ENCODE peak calls at places on chromosomes 5 and 9, in seven cellular contexts. A is upper lobe of left lung, U is GM23338, M is HCT116, Q is Panc1, G is sigmoid colon, W is transverse colon. P is an unnamed sample. For H3K4me1, the result is how much of the 10 kb centered on the place peaks cover.

GRCh38 chr9:131719262-131719908 is 20.5 kb downstream of the RAPGEF1 start:
- DNase-seq in A (no peak), U (no peak), M (no peak), Q (no peak), G (no peak), W (no peak), P (no peak)

GRCh38 chr9:98821831-98822230 is 14.4 kb downstream of the GALNT12 start:
- DNase-seq in A (no peak), U (no peak), M (no peak), Q (no peak), G (no peak), W (no peak), P (no peak)

GRCh38 chr9:24071736-24072135 is 245.7 kb upstream of the ELAVL2 start:
- DNase-seq in A (no peak), U (no peak), M (no peak), Q (no peak), G (no peak), W (no peak), P (no peak)

GRCh38 chr9:134066923-134067851 is 639 bp downstream of the BRD3 start:
- DNase-seq in A (no peak), U (peak), M (no peak), Q (no peak), G (peak), W (peak), P (no peak)

GRCh38 chr5:6644841-6645240 is 11.6 kb downstream of the SRD5A1 start:
- DNase-seq in A (no peak), U (no peak), M (no peak), Q (no peak), G (no peak), W (no peak), P (no peak)

GRCh38 chr5:179438041-179438441 is 92.8 kb upstream of the ADAMTS2 start:
- DNase-seq in A (no peak), U (no peak), M (no peak), Q (no peak), G (no peak), W (no peak), P (no peak)

GRCh38 chr9:133581553-133582343 is 27.4 kb downstream of the FAM163B start:
- DNase-seq in A (no peak), U (no peak), M (no peak), Q (no peak), G (no peak), W (no peak), P (no peak)

GRCh38 chr5:175795959-175796358 is 75.4 kb upstream of the CPLX2 start:
- DNase-seq in A (no peak), U (no peak), M (no peak), Q (no peak), G (no peak), W (no peak), P (no peak)

GRCh38 chr5:27020965-27021364 is 17.4 kb downstream of the CDH9 start:
- DNase-seq in A (no peak), U (no peak), M (no peak), Q (no peak), G (no peak), W (no peak), P (no peak)

GRCh38 chr9:96122756-96123155 is 179.2 kb downstream of the HSD17B3 start:
- DNase-seq in A (no peak), U (no peak), M (no peak), Q (no peak), G (no peak), W (no peak), P (no peak)

GRCh38 chr5:135458356-135458755 is 6.2 kb upstream of the TIFAB start:
- DNase-seq in A (no peak), U (no peak), M (no peak), Q (no peak), G (no peak), W (no peak), P (no peak)

GRCh38 chr5:38541174-38541724 is 15.2 kb downstream of the LIFR start:
- DNase-seq in A (no peak), U (no peak), M (no peak), Q (no peak), G (no peak), W (no peak), P (no peak)

GRCh38 chr9:98899399-98900056 is 44.2 kb upstream of the COL15A1 start:
- DNase-seq in A (no peak), U (no peak), M (no peak), Q (no peak), G (no peak), W (peak), P (peak)

GRCh38 chr5:128836571-128836970 is 128.7 kb upstream of the SLC27A6 start:
- DNase-seq in A (no peak), U (no peak), M (no peak), Q (no peak), G (no peak), W (no peak), P (no peak)

GRCh38 chr9:14627513-14627912 is 65.7 kb downstream of the ZDHHC21 start:
- DNase-seq in A (no peak), U (no peak), M (no peak), Q (no peak), G (no peak), W (no peak), P (no peak)

GRCh38 chr9:136690841-136691261 is 3.6 kb upstream of the AGPAT2 start:
- DNase-seq in A (peak), U (no peak), M (no peak), Q (no peak), G (peak), W (no peak), P (no peak)

GRCh38 chr9:79360387-79361347 is 211.1 kb upstream of the TLE4 start:
- DNase-seq in A (no peak), U (peak), M (no peak), Q (no peak), G (no peak), W (no peak), P (no peak)

GRCh38 chr5:31824886-31825774 is 186.2 kb downstream of the PDZD2 start:
- DNase-seq in A (peak), U (peak), M (peak), Q (peak), G (peak), W (peak), P (no peak)

GRCh38 chr9:113492343-113493079 is 29.0 kb downstream of the RGS3 start:
- DNase-seq in A (no peak), U (no peak), M (no peak), Q (no peak), G (peak), W (no peak), P (no peak)

GRCh38 chr9:110048976-110049698 is 158.8 kb downstream of the C9orf152 start:
- DNase-seq in A (no peak), U (peak), M (no peak), Q (no peak), G (no peak), W (no peak), P (peak)

GRCh38 chr5:92907914-92908606 is 673.0 kb downstream of the NR2F1-AS1 start:
- DNase-seq in A (no peak), U (no peak), M (no peak), Q (no peak), G (no peak), W (no peak), P (no peak)

GRCh38 chr5:137122075-137122474 is 377.1 kb downstream of the SPOCK1 start:
- DNase-seq in A (no peak), U (no peak), M (no peak), Q (no peak), G (no peak), W (no peak), P (no peak)

GRCh38 chr5:128844354-128844923 is 120.8 kb upstream of the SLC27A6 start:
- DNase-seq in A (no peak), U (peak), M (no peak), Q (no peak), G (no peak), W (no peak), P (no peak)

GRCh38 chr5:115770466-115770865 is 46.0 kb downstream of the CDO1 start:
- DNase-seq in A (no peak), U (peak), M (peak), Q (no peak), G (no peak), W (no peak), P (no peak)

GRCh38 chr9:127216210-127216887 is 48.2 kb upstream of the GARNL3 start:
- DNase-seq in A (peak), U (no peak), M (no peak), Q (no peak), G (no peak), W (no peak), P (no peak)

GRCh38 chr5:60688980-60689379 is 11.0 kb downstream of the DEPDC1B start:
- DNase-seq in A (no peak), U (no peak), M (no peak), Q (no peak), G (no peak), W (no peak), P (no peak)

GRCh38 chr9:93136693-93137092 is 2.6 kb upstream of the NINJ1 start:
- DNase-seq in A (no peak), U (no peak), M (no peak), Q (no peak), G (no peak), W (no peak), P (no peak)

GRCh38 chr9:113475031-113475430 is 11.5 kb downstream of the RGS3 start:
- DNase-seq in A (no peak), U (no peak), M (no peak), Q (no peak), G (peak), W (no peak), P (no peak)

GRCh38 chr5:42390115-42390514 is 33.1 kb upstream of the GHR start:
- DNase-seq in A (no peak), U (no peak), M (no peak), Q (no peak), G (no peak), W (no peak), P (no peak)

GRCh38 chr9:112091805-112092204 is 83.3 kb downstream of the SUSD1 start:
- DNase-seq in A (no peak), U (peak), M (no peak), Q (peak), G (no peak), W (no peak), P (no peak)

GRCh38 chr5:122256388-122256787 is 55.6 kb upstream of the SNCAIP start:
- DNase-seq in A (no peak), U (no peak), M (no peak), Q (no peak), G (no peak), W (no peak), P (no peak)

GRCh38 chr5:103573411-103573810 is 10.8 kb upstream of the NUDT12 start:
- DNase-seq in A (no peak), U (peak), M (no peak), Q (no peak), G (no peak), W (no peak), P (no peak)

GRCh38 chr9:72211047-72211446 is 61.8 kb downstream of the GDA start:
- DNase-seq in A (no peak), U (no peak), M (no peak), Q (no peak), G (no peak), W (no peak), P (no peak)

GRCh38 chr9:21505425-21506179 is 23.5 kb upstream of the IFNE start:
- DNase-seq in A (no peak), U (no peak), M (no peak), Q (no peak), G (no peak), W (no peak), P (no peak)
- TF ChIP-seq POLR2AphosphoS5 in A (no peak), U (no peak), M (peak), Q (peak), G (no peak), W (no peak), P (no peak)

GRCh38 chr5:139382371-139382770 is 726 bp downstream of the SLC23A1 start:
- DNase-seq in A (no peak), U (no peak), M (no peak), Q (no peak), G (no peak), W (peak), P (no peak)

GRCh38 chr5:139378101-139378825 is 4.8 kb downstream of the SLC23A1 start:
- DNase-seq in A (no peak), U (peak), M (no peak), Q (no peak), G (peak), W (peak), P (no peak)

GRCh38 chr5:139378941-139379361 is 4.1 kb downstream of the SLC23A1 start:
- DNase-seq in A (no peak), U (no peak), M (no peak), Q (no peak), G (peak), W (peak), P (no peak)

GRCh38 chr5:139381837-139382361 is 1.2 kb downstream of the SLC23A1 start:
- DNase-seq in A (no peak), U (no peak), M (no peak), Q (no peak), G (peak), W (no peak), P (no peak)

GRCh38 chr5:139379626-139380449 is 3.3 kb downstream of the SLC23A1 start:
- DNase-seq in A (no peak), U (no peak), M (no peak), Q (no peak), G (no peak), W (no peak), P (no peak)
- H3K4me1 ChIP-seq in A (under half), U (under half), M (under half), Q (under half), G (under half), W (under half), P (under half)

DNA sequence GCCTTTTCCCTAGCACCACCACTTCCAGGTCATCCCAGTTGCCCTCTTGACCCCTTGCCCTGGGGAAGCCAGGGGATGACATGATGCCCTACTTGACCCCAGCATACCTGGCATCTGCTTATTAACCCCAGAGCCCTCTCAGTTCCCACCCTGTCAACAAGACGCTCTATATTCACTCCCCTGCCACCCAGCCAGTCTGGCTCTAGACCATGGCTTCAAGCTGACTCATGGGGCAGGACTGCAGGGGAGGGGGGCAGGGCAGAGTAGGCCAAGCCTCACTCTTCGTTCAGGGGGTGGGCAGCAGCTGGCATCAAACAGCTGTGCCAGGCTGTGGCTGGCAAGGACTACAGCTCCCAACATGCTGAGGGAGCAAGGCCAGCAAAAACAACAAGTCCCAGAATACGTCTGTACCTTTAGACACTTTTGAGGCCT is 5.3 kb downstream of the ATOSB start:
- DNase-seq in A (no peak), U (no peak), M (no peak), Q (no peak), G (no peak), W (no peak), P (no peak)
- H3K4me3 ChIP-seq in A (peak), U (peak), M (peak), Q (peak), G (peak), W (peak), P (peak)

DNA sequence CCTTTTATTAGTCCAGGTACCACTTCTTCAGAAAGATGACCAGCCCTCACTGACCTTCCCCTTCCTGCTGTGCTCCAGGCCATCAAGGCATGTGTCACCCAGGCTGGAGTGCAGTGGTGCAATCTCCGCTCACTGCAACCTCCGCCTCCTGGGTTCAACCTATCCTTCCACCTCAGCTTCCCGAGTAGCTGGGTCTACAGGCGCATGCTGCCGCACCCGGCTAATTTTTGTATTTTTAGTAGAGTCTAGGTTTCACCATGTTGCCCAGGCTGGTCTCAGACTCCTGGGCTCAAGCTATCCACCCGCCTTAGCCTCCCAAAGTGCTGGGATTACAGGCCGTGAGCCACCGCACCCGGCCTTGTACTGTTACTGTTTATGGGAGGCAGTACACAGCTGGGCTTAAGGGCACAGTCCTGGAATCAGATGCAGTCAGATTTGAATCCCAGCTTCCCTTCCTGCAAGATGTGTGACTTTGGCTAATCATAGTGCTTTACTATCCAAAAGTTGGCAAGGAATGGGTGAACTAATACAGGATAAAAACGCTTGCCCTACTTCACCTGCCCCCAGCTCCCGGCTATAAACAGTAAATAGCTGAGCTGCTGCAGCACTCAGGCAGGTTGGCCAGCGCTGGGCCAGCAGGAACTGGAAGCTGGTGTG is 483 bp upstream of the EIF4EBP3 start:
- DNase-seq in A (peak), U (no peak), M (no peak), Q (no peak), G (no peak), W (peak), P (peak)
- TF ChIP-seq POLR2AphosphoS5 in A (no peak), U (no peak), M (no peak), Q (no peak), G (no peak), W (no peak), P (no peak)

DNA sequence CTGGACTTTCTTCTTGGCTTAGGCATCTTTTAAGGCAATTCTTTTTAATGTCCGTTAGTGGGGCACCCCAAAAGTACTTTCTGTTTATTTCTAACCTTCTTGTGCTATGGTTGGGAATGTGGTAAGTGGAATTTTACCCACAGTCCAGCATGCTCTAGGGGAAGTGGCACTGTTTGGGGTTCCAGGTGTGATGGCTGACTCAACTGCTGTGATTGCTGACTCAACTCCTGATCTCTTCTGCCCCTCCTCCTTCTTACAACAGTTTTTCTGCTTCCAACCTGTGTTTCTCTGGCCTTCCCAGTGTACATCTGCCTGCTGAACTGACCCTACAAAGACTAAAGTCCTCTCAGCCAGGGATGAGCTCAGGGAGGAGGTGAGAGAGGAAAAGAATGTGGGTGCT is 72.4 kb downstream of the C5orf15 start:
- DNase-seq in A (no peak), U (no peak), M (no peak), Q (no peak), G (no peak), W (no peak), P (no peak)
- H3K4me1 ChIP-seq in A (under half), U (under half), M (under half), Q (under half), G (under half), W (under half), P (under half)

GRCh38 chr5:102290004-102290403 is 6.1 kb downstream of the SLCO4C1 start:
- DNase-seq in A (no peak), U (no peak), M (no peak), Q (no peak), G (no peak), W (no peak), P (no peak)

GRCh38 chr5:102296229-102296817 is at the start of gene SLCO4C1:
- DNase-seq in A (peak), U (peak), M (no peak), Q (peak), G (peak), W (peak), P (no peak)

GRCh38 chr5:102294996-102295395 is 1.1 kb downstream of the SLCO4C1 start:
- DNase-seq in A (no peak), U (peak), M (no peak), Q (no peak), G (no peak), W (no peak), P (no peak)

DNA sequence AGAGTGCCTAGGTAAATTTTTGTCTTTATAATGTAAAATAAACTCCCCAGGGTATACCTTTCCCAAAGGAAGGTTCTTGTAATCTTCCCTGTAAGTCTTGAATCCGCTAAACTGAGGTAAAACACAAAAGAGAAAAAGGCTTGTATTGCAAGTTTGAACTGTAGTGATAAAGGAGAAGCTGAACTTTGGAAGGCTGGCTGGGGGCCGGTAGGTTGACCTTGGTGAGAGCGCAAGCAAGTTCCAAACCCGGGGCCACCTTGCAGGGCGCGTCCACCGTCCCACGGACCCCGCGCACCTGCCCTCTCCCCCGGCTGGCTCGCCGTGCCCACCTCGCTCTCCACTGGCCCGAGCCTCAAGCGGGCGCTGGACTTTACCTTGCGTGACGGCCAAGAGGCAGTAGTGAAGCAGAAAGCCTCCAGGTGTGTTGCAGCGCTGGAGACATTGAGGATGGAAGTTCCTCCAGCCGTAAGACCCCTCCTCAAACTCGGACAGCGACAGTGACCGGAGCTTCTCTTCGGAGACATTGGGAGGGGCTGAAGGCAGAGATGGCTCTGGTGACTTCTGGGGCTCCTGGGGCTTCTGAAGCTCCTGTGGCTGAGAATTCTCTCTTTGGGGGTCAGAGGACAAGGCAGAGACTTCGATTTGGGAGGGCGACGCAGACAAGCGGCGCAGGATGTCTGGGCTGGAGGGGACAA is 403 bp downstream of the SLCO4C1 start:
- DNase-seq in A (peak), U (peak), M (no peak), Q (no peak), G (no peak), W (peak), P (no peak)
- H3K4me3 ChIP-seq in A (peak), U (peak), M (no peak), Q (peak), G (peak), W (peak), P (peak)

GRCh38 chr5:75351058-75351926 is 14.3 kb downstream of the HMGCR start:
- DNase-seq in A (no peak), U (no peak), M (no peak), Q (no peak), G (no peak), W (no peak), P (no peak)
- TF ChIP-seq POLR2AphosphoS5 in A (no peak), U (no peak), M (no peak), Q (no peak), G (no peak), W (no peak), P (no peak)

GRCh38 chr5:72161951-72162350 is 54.7 kb downstream of the MAP1B start:
- DNase-seq in A (no peak), U (no peak), M (no peak), Q (no peak), G (no peak), W (no peak), P (no peak)
- H3K4me1 ChIP-seq in A (under half), U (under half), M (under half), Q (under half), G (under half), W (under half), P (under half)

P was measured in vagina.